ENCODE peak calls at places on chromosomes 6 and 20, in six cellular contexts. L is AG04450; T is stimulated activated CD8-positive, alpha-beta memory T cell treated with anti-CD3 and anti-CD28 coated beads, Interleukin-2, amount 100 ng/mL, for 1 hour; A is activated CD4-positive, alpha-beta T cell treated with anti-CD3 and anti-CD28 coated beads for 1 hour; F is activated T-helper 1 cell treated with anti-CD3 and anti-CD28 coated beads, Interleukin-12 subunit alpha, Interleukin-12 subunit beta, Interleukin-2, Interleukin-4 antibody, amounts not matched to agents 30 ng/mL and 10 ng/mL and 1 ng/mL, durations not matched to agents 14 hours and 24 hours and 36 hours; S is mesenteric fat pad. R is an unnamed sample.

GRCh38 chr6:134637282-134637681 is 312.6 kb downstream of the ALDH8A1 start:
- DNase-seq in A (no peak), L (no peak), S (no peak), T (no peak), F (no peak), R (no peak)

GRCh38 chr6:120363429-120363828 is 970.9 kb downstream of the TBC1D32 start:
- DNase-seq in S (no peak), T (no peak), A (no peak), L (no peak), F (no peak), R (no peak)

GRCh38 chr6:77217896-77218295 is 245.4 kb downstream of the HTR1B start:
- DNase-seq in S (no peak), F (no peak), T (no peak), L (no peak), A (no peak), R (no peak)

GRCh38 chr6:168136001-168136400 is 57.0 kb upstream of the FRMD1 start:
- DNase-seq in F (no peak), L (no peak), S (no peak), T (no peak), A (no peak), R (no peak)

GRCh38 chr20:61817061-61817460 is 248.6 kb downstream of the TAF4 start:
- DNase-seq in S (no peak), F (no peak), A (no peak), L (no peak), T (no peak), R (no peak)

GRCh38 chr6:55826941-55827340 is 48.4 kb downstream of the BMP5 start:
- DNase-seq in S (no peak), T (no peak), A (no peak), F (no peak), L (no peak), R (peak)

GRCh38 chr20:25275813-25276532 is 28.1 kb downstream of the PYGB start:
- DNase-seq in F (no peak), T (no peak), A (no peak), S (peak), L (no peak), R (no peak)

GRCh38 chr20:62776692-62777527 is 19.4 kb upstream of the MRGBP start:
- DNase-seq in L (no peak), F (peak), S (no peak), T (peak), A (peak), R (peak)

GRCh38 chr20:45080867-45081616 is 19.9 kb downstream of the KCNS1 start:
- DNase-seq in S (no peak), F (no peak), A (no peak), L (no peak), T (no peak), R (no peak)

GRCh38 chr6:11532097-11532496 is 5.5 kb upstream of the TMEM170B start:
- DNase-seq in T (no peak), A (no peak), L (no peak), S (no peak), F (no peak), R (no peak)

GRCh38 chr20:17823382-17824144 is 123.8 kb downstream of the BANF2 start:
- DNase-seq in A (no peak), L (no peak), F (no peak), S (no peak), T (no peak), R (no peak)

GRCh38 chr6:42313941-42314570 is 96.4 kb upstream of the MRPS10 start:
- DNase-seq in T (no peak), L (peak), A (no peak), S (no peak), F (no peak), R (no peak)

GRCh38 chr6:44572346-44572745 is 184.8 kb downstream of the CDC5L start:
- DNase-seq in T (no peak), F (no peak), S (no peak), L (no peak), A (no peak), R (no peak)

GRCh38 chr6:29806387-29806786 is 21.2 kb upstream of the HLA-G start:
- DNase-seq in L (no peak), F (no peak), S (no peak), T (no peak), A (no peak), R (peak)

GRCh38 chr6:85364354-85364753 is 85.5 kb upstream of the NT5E start:
- DNase-seq in A (no peak), F (no peak), S (no peak), T (no peak), L (no peak), R (peak)

R was measured in mammary epithelial cell.